ENCODE peak calls at places on chromosomes 3 and 15, in five cellular contexts. O, N, W, A and J are unnamed samples. For H3K4me1, the result is how much of the 10 kb centered on the place peaks cover.

GRCh38 chr15:77083381-77084160 is 12.7 kb upstream of the TSPAN3 start:
- DNase-seq in N (no peak), O (peak), W (peak), A (no peak), J (peak)

GRCh38 chr3:148075829-148076716 is 621.6 kb upstream of the AGTR1 start:
- DNase-seq in O (peak), N (peak), W (peak), A (peak), J (peak)

GRCh38 chr15:33138000-33138399 is 56.5 kb downstream of the FMN1 start:
- DNase-seq in N (no peak), A (peak), W (peak), O (no peak), J (no peak)

GRCh38 chr3:105195260-105195659 is 171.4 kb upstream of the ALCAM start:
- DNase-seq in A (peak), W (peak), N (peak), O (no peak), J (no peak)

GRCh38 chr3:45776291-45776576 is 20.1 kb downstream of the SLC6A20 start:
- DNase-seq in N (no peak), O (no peak), W (no peak), A (no peak), J (no peak)

GRCh38 chr3:12557472-12558105 is 702 bp downstream of the MKRN2 start:
- DNase-seq in W (peak), N (peak), A (peak), O (no peak), J (peak)

GRCh38 chr3:29284578-29284977 is 3.7 kb downstream of the RBMS3 start:
- DNase-seq in N (no peak), W (peak), A (peak), O (no peak), J (no peak)

GRCh38 chr15:48332642-48333034 is 1.4 kb downstream of the DUT start:
- DNase-seq in N (no peak), A (no peak), W (no peak), O (no peak), J (peak)

GRCh38 chr15:63015618-63016017 is 26.9 kb upstream of the TPM1 start:
- DNase-seq in A (peak), O (no peak), N (peak), W (peak), J (peak)

GRCh38 chr15:63277044-63277892 is at the start of gene APH1B:
- DNase-seq in A (peak), W (peak), O (peak), N (peak), J (peak)

GRCh38 chr3:44899683-44900367 is 25.4 kb downstream of the TGM4 start:
- DNase-seq in A (no peak), N (no peak), W (no peak), O (no peak), J (no peak)

GRCh38 chr15:65964792-65965433 is 95.6 kb downstream of the RAB11A start:
- DNase-seq in A (no peak), W (no peak), N (no peak), O (no peak), J (no peak)

GRCh38 chr3:16240229-16241023 is 24.3 kb downstream of the DPH3 start:
- DNase-seq in O (no peak), W (peak), N (peak), A (peak), J (peak)

GRCh38 chr3:66153961-66154923 is 66.6 kb upstream of the SLC25A26 start:
- DNase-seq in N (peak), O (no peak), A (peak), W (peak), J (peak)

GRCh38 chr3:13065727-13066126 is 7.5 kb downstream of the IQSEC1 start:
- DNase-seq in O (no peak), A (no peak), W (no peak), N (no peak), J (no peak)

GRCh38 chr3:41274944-41275668 is 75.8 kb downstream of the CTNNB1 start:
- DNase-seq in N (peak), W (peak), O (no peak), A (peak), J (peak)

GRCh38 chr3:130916507-130917167 is 22.8 kb downstream of the ATP2C1 start:
- DNase-seq in A (no peak), O (no peak), N (no peak), W (no peak), J (no peak)

GRCh38 chr3:103919327-103919726 is 1447.4 kb upstream of the ALCAM start:
- DNase-seq in W (no peak), O (no peak), N (peak), A (no peak), J (no peak)

GRCh38 chr3:66317750-66318366 is 97.1 kb downstream of the SLC25A26 start:
- DNase-seq in N (no peak), A (no peak), O (no peak), W (no peak), J (peak)

GRCh38 chr3:49600781-49601180 is 46.5 kb downstream of the BSN start:
- DNase-seq in O (no peak), N (no peak), W (peak), A (no peak), J (no peak)

GRCh38 chr15:26176831-26177230 is 313.7 kb upstream of the ATP10A start:
- DNase-seq in W (no peak), A (no peak), O (no peak), N (no peak), J (no peak)

GRCh38 chr3:46706771-46707582 is 5.8 kb downstream of the TMIE start:
- DNase-seq in O (no peak), W (no peak), N (no peak), A (no peak), J (peak)

GRCh38 chr15:88255496-88256171 is 905 bp downstream of the NTRK3 start:
- DNase-seq in A (peak), N (no peak), O (peak), W (peak), J (peak)

GRCh38 chr3:189977174-189977573 is 143.5 kb downstream of the P3H2 start:
- DNase-seq in A (no peak), N (no peak), O (no peak), W (no peak), J (no peak)

GRCh38 chr15:68820205-68820588 is 498 bp downstream of the ANP32A start:
- DNase-seq in O (no peak), A (no peak), W (no peak), N (peak), J (no peak)

GRCh38 chr3:32571192-32571485 is 481 bp upstream of the DYNC1LI1 start:
- DNase-seq in A (no peak), N (no peak), W (no peak), O (no peak), J (no peak)

GRCh38 chr3:158731938-158732855 is at the start of gene RARRES1:
- DNase-seq in A (peak), N (no peak), O (peak), W (peak), J (peak)

GRCh38 chr15:73887481-73887880 is 14.1 kb downstream of the TBC1D21 start:
- DNase-seq in W (no peak), A (no peak), N (no peak), O (no peak), J (no peak)

GRCh38 chr15:77017091-77017660 is 22.2 kb downstream of the PSTPIP1 start:
- DNase-seq in W (no peak), N (no peak), O (no peak), A (no peak), J (peak)

GRCh38 chr3:197001972-197002700 is 27.5 kb downstream of the MELTF start:
- DNase-seq in N (no peak), W (no peak), A (no peak), O (peak), J (peak)

GRCh38 chr15:75661041-75661778 is 13.5 kb downstream of the SNX33 start:
- DNase-seq in O (peak), N (peak), W (peak), A (peak), J (peak)

GRCh38 chr3:140363801-140364200 is 314.1 kb upstream of the TRIM42 start:
- DNase-seq in N (no peak), O (no peak), W (no peak), A (no peak), J (no peak)

GRCh38 chr3:176987901-176988300 is 209.4 kb downstream of the TBL1XR1 start:
- DNase-seq in W (peak), A (peak), N (no peak), O (no peak), J (no peak)

GRCh38 chr3:14773691-14774128 is 45.1 kb upstream of the FGD5 start:
- DNase-seq in O (peak), A (no peak), N (no peak), W (no peak), J (no peak)

GRCh38 chr15:60972301-60972700 is 256.8 kb downstream of the RORA start:
- DNase-seq in W (peak), N (peak), A (peak), O (no peak), J (peak)

GRCh38 chr3:128620268-128620691 is 30.3 kb downstream of the RPN1 start:
- DNase-seq in N (no peak), A (no peak), O (no peak), W (no peak), J (peak)
- H3K4me1 ChIP-seq in N (under half), A (under half), O (under half), W (under half), J (under half)

DNA sequence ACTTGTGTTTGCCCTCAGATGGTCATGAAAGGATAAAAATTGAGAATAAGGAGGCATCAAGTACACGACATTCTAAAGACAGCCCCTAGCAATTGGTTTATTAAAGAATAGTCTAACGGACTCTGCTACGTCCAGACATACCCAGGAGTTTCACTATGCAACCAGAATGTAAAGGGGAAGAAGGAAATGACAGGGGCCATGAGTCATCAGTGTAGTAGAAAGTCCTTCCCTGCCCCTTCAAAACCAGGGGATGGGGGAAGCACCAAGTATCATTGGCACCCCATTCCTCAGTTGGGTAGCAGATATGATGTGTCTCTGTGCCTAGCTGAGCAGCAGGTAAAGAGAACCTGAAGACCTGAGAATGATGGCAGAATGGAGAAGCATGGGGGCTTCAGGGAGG is 367.4 kb downstream of the IL20RB start:
- DNase-seq in A (no peak), W (no peak), O (no peak), N (no peak), J (no peak)
- H3K4me2 ChIP-seq in A (no peak), W (no peak), O (no peak), N (no peak), J (no peak)

GRCh38 chr3:64188810-64189560 is 36.3 kb downstream of the PRICKLE2 start:
- DNase-seq in O (no peak), N (peak), W (peak), A (peak), J (peak)
- H3K4me1 ChIP-seq in O (under half), N (under half), W (under half), A (under half), J (half or more)

GRCh38 chr3:108510496-108510895 is at the start of gene MYH15:
- DNase-seq in W (no peak), A (no peak), N (no peak), O (no peak), J (no peak)
- H3K4me2 ChIP-seq in W (no peak), A (no peak), N (peak), O (no peak), J (no peak)

DNA sequence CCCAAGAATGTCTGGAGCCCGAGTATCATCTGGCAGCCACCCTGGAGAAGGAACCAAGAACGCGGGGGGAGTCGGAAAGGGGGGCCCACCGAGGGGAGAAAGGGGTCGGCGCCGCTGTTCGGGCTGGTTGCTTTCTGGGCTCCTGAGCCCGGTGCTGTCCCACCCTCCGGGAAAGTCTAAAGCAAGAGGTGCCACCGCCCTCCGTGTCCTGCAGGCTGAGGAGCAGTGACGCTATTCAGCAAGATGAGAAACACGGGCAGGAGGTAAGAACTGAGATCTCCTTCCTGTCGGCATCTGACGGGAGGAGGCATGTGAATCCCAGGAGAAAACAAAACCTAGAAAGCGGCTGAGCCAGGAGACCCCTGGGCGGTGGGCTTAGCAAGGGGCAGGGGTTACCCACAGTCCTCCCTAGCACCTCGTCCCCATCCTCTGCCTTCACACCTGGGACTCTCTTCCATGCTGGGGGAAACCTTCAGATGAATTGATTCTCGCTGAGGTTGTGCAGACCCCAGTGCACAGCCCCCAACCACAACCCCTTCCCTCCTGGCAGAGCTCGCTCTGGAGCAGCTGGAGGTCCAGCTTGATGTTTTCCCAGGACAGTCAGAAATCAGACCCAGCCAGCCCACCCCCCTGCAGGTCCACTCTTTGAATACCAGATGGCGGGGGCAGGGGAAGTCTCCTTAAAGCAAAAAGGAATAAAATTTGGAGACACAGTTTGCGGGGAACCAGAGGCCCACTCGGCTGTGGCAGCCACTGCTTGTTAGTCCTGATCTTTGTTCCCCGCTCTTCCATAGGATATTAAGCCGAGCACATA is 234.5 kb downstream of the XXYLT1 start:
- DNase-seq in N (no peak), A (no peak), W (no peak), O (no peak), J (no peak)
- H3K4me1 ChIP-seq in N (under half), A (under half), W (under half), O (under half), J (under half)